ENCODE peak calls at places on chromosome 5, in five cellular contexts. One of them, this sample, is unnamed.

GRCh38 chr5:168365581-168366081 is 74.2 kb downstream of the WWC1 start:
- DNase-seq in PC-3: peak; percentile 75
- DNase-seq in HCT116: peak; percentile 35
- DNase-seq in neural progenitor cell: peak; percentile 38
- DNase-seq in GM23338: peak; percentile 81
- DNase-seq in this sample: no peak

GRCh38 chr5:165457854-165458481 is 1952.5 kb downstream of the MAT2B start:
- DNase-seq in neural progenitor cell: peak; percentile 64
- DNase-seq in PC-3: peak; percentile 29
- DNase-seq in HCT116: no peak
- DNase-seq in GM23338: peak; percentile 88
- DNase-seq in this sample: peak; percentile 1

GRCh38 chr5:54785729-54786548 is 199.5 kb downstream of the ESM1 start:
- DNase-seq in PC-3: peak; percentile 2
- DNase-seq in neural progenitor cell: no peak
- DNase-seq in GM23338: no peak
- DNase-seq in HCT116: no peak
- DNase-seq in this sample: peak; percentile 28

GRCh38 chr5:87164409-87164808 is 103.3 kb upstream of the RASA1 start:
- DNase-seq in GM23338: no peak
- DNase-seq in HCT116: no peak
- DNase-seq in PC-3: peak; percentile 43
- DNase-seq in neural progenitor cell: no peak
- DNase-seq in this sample: no peak

GRCh38 chr5:43041131-43041668 is 1.1 kb upstream of the ANXA2R start:
- DNase-seq in HCT116: no peak
- DNase-seq in GM23338: no peak
- DNase-seq in PC-3: no peak
- DNase-seq in neural progenitor cell: peak; percentile 16
- DNase-seq in this sample: peak; percentile 61

GRCh38 chr5:120297621-120298020 is 166.5 kb upstream of the PRR16 start:
- DNase-seq in HCT116: no peak
- DNase-seq in neural progenitor cell: no peak
- DNase-seq in PC-3: no peak
- DNase-seq in GM23338: no peak
- DNase-seq in this sample: no peak

GRCh38 chr5:154478752-154479159 is 729 bp upstream of the HAND1 start:
- DNase-seq in PC-3: no peak
- DNase-seq in GM23338: peak; percentile 73
- DNase-seq in neural progenitor cell: peak; percentile 41
- DNase-seq in HCT116: no peak
- DNase-seq in this sample: no peak

GRCh38 chr5:131252824-131253171 is 11.1 kb upstream of the CDC42SE2 start:
- DNase-seq in PC-3: no peak
- DNase-seq in neural progenitor cell: no peak
- DNase-seq in HCT116: no peak
- DNase-seq in GM23338: no peak
- DNase-seq in this sample: peak; percentile 91

GRCh38 chr5:111453747-111454146 is 58.6 kb downstream of the STARD4 start:
- DNase-seq in GM23338: no peak
- DNase-seq in PC-3: no peak
- DNase-seq in neural progenitor cell: no peak
- DNase-seq in HCT116: no peak
- DNase-seq in this sample: no peak

GRCh38 chr5:19690978-19691377 is 297.0 kb downstream of the CDH18 start:
- DNase-seq in HCT116: no peak
- DNase-seq in neural progenitor cell: no peak
- DNase-seq in GM23338: peak; percentile 59
- DNase-seq in PC-3: no peak
- DNase-seq in this sample: no peak

GRCh38 chr5:53298841-53299240 is 181.6 kb upstream of the FST start:
- DNase-seq in neural progenitor cell: no peak
- DNase-seq in HCT116: no peak
- DNase-seq in GM23338: no peak
- DNase-seq in PC-3: no peak
- DNase-seq in this sample: no peak

GRCh38 chr5:33072296-33072695 is 361.2 kb downstream of the NPR3 start:
- DNase-seq in neural progenitor cell: no peak
- DNase-seq in HCT116: no peak
- DNase-seq in GM23338: no peak
- DNase-seq in PC-3: peak; percentile 25
- DNase-seq in this sample: no peak

GRCh38 chr5:169519358-169519757 is 64.2 kb upstream of the SPDL1 start:
- DNase-seq in GM23338: no peak
- DNase-seq in neural progenitor cell: no peak
- DNase-seq in PC-3: no peak
- DNase-seq in HCT116: no peak
- DNase-seq in this sample: no peak

GRCh38 chr5:150410524-150411244 is 2.0 kb downstream of the CD74 start:
- DNase-seq in GM23338: peak; percentile 86
- DNase-seq in PC-3: peak; percentile 64
- DNase-seq in HCT116: peak; percentile 49
- DNase-seq in neural progenitor cell: peak; percentile 87
- DNase-seq in this sample: peak; percentile 96

GRCh38 chr5:173778152-173778782 is 109.9 kb upstream of the CPEB4 start:
- DNase-seq in PC-3: no peak
- DNase-seq in GM23338: no peak
- DNase-seq in HCT116: no peak
- DNase-seq in neural progenitor cell: no peak
- DNase-seq in this sample: peak; percentile 33

GRCh38 chr5:173441053-173441628 is 112.9 kb upstream of the STC2 start:
- DNase-seq in PC-3: no peak
- DNase-seq in neural progenitor cell: no peak
- DNase-seq in GM23338: no peak
- DNase-seq in HCT116: no peak
- DNase-seq in this sample: no peak

GRCh38 chr5:33563530-33563929 is 122.8 kb downstream of the TARS1 start:
- DNase-seq in HCT116: no peak
- DNase-seq in PC-3: no peak
- DNase-seq in neural progenitor cell: no peak
- DNase-seq in GM23338: no peak
- DNase-seq in this sample: no peak

GRCh38 chr5:173721259-173722232 is 105.1 kb upstream of the BOD1 start:
- DNase-seq in HCT116: no peak
- DNase-seq in neural progenitor cell: no peak
- DNase-seq in PC-3: no peak
- DNase-seq in GM23338: no peak
- DNase-seq in this sample: no peak

GRCh38 chr5:434443-435146 is 8.4 kb upstream of the EXOC3 start:
- DNase-seq in GM23338: no peak
- DNase-seq in neural progenitor cell: no peak
- DNase-seq in PC-3: no peak
- DNase-seq in HCT116: no peak
- DNase-seq in this sample: no peak

GRCh38 chr5:114361724-114362196 is at the start of gene KCNN2:
- DNase-seq in GM23338: peak; percentile 95
- DNase-seq in HCT116: no peak
- DNase-seq in neural progenitor cell: peak; percentile 93
- DNase-seq in PC-3: peak; percentile 3
- DNase-seq in this sample: no peak

GRCh38 chr5:88889165-88890069 is 6.4 kb upstream of the MEF2C start:
- DNase-seq in PC-3: peak; percentile 33
- DNase-seq in neural progenitor cell: peak; percentile 66
- DNase-seq in HCT116: no peak
- DNase-seq in GM23338: peak; percentile 58
- DNase-seq in this sample: no peak

GRCh38 chr5:109937951-109938350 is 248.2 kb downstream of the MAN2A1 start:
- DNase-seq in GM23338: no peak
- DNase-seq in HCT116: no peak
- DNase-seq in PC-3: no peak
- DNase-seq in neural progenitor cell: no peak
- DNase-seq in this sample: no peak

GRCh38 chr5:172487671-172488070 is 33.3 kb upstream of the SH3PXD2B start:
- DNase-seq in HCT116: no peak
- DNase-seq in PC-3: no peak
- DNase-seq in GM23338: no peak
- DNase-seq in neural progenitor cell: no peak
- DNase-seq in this sample: no peak

GRCh38 chr5:16727937-16728336 is 111.1 kb upstream of the RETREG1 start:
- DNase-seq in HCT116: no peak
- DNase-seq in PC-3: no peak
- DNase-seq in neural progenitor cell: no peak
- DNase-seq in GM23338: no peak
- DNase-seq in this sample: no peak

GRCh38 chr5:59221769-59222168 is 638.9 kb downstream of the RAB3C start:
- DNase-seq in neural progenitor cell: no peak
- DNase-seq in HCT116: no peak
- DNase-seq in GM23338: peak; percentile 6
- DNase-seq in PC-3: no peak
- DNase-seq in this sample: no peak

GRCh38 chr5:39201160-39201794 is 18.1 kb downstream of the FYB1 start:
- DNase-seq in GM23338: no peak
- DNase-seq in PC-3: peak; percentile 57
- DNase-seq in HCT116: no peak
- DNase-seq in neural progenitor cell: no peak
- DNase-seq in this sample: no peak

GRCh38 chr5:37774912-37775483 is 64.8 kb downstream of the GDNF start:
- DNase-seq in PC-3: peak; percentile 74
- DNase-seq in HCT116: peak; percentile 36
- DNase-seq in neural progenitor cell: peak; percentile 24
- DNase-seq in GM23338: peak; percentile 76
- DNase-seq in this sample: peak; percentile 7

GRCh38 chr5:115543365-115543700 is 1.2 kb downstream of the FEM1C start:
- DNase-seq in HCT116: no peak
- DNase-seq in GM23338: no peak
- DNase-seq in neural progenitor cell: peak; percentile 10
- DNase-seq in PC-3: no peak
- DNase-seq in this sample: no peak

GRCh38 chr5:159915913-159916840 is at the start of gene ADRA1B:
- DNase-seq in neural progenitor cell: peak; percentile 92
- DNase-seq in PC-3: peak; percentile 68
- DNase-seq in HCT116: no peak
- DNase-seq in GM23338: peak; percentile 86
- DNase-seq in this sample: no peak

GRCh38 chr5:68229416-68229815 is 13.9 kb downstream of the PIK3R1 start:
- DNase-seq in PC-3: no peak
- DNase-seq in GM23338: no peak
- DNase-seq in HCT116: no peak
- DNase-seq in neural progenitor cell: no peak
- DNase-seq in this sample: no peak

DNA sequence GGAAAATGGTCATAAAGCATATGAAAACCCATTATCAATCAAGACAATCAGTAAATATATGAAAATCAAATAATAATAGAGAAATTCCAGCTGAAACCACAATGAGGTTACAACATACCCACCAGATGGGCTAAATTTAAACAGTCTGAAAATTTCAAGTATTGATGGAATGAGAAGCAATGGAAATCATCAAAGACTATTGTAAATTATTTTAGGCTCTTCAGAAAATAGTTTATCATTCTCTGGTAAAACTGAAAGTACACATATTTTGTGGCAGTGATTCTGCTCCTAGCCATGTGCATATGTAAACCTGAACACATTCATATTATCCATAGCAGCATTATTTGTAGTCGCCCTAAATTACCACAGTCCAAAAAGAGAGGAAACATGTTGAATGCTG is 215.3 kb downstream of the PRELID2 start:
- DNase-seq in PC-3: no peak
- DNase-seq in neural progenitor cell: no peak
- DNase-seq in GM23338: no peak
- DNase-seq in HCT116: no peak
- DNase-seq in this sample: no peak
- TF ChIP-seq EZH2phosphoT487 in PC-3: no peak
- TF ChIP-seq EZH2phosphoT487 in neural progenitor cell: no peak
- TF ChIP-seq EZH2phosphoT487 in GM23338: no peak
- TF ChIP-seq EZH2phosphoT487 in HCT116: no peak
- TF ChIP-seq EZH2phosphoT487 in this sample: no peak

DNA sequence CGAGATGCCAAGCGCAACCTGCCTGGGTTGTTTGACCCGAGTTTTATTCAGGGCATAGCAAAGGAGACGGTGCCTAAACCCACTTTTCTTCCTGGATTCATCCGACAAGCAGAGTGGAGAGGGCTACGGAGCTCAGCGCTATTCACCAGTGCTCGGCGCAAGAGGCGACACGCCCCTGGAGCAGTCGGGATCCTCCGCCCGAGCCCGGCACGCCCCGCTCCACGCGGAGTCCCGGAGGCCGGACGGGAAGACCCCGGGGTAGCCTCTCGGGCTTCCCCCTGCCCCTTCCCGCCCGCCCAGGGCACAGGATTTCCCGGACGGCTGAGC is 460 bp downstream of the SERINC5 start:
- DNase-seq in neural progenitor cell: peak; percentile 80
- DNase-seq in PC-3: peak; percentile 53
- DNase-seq in GM23338: no peak
- DNase-seq in HCT116: no peak
- DNase-seq in this sample: peak; percentile 45
- H2AFZ ChIP-seq in neural progenitor cell: no peak overlapping the region
- H2AFZ ChIP-seq in PC-3: peak overlapping the region; percentile 73
- H2AFZ ChIP-seq in GM23338: no peak overlapping the region
- H2AFZ ChIP-seq in HCT116: peak overlapping the region; percentile 45
- H2AFZ ChIP-seq in this sample: no peak overlapping the region

GRCh38 chr5:66362676-66363075 is 218.6 kb downstream of the SREK1 start:
- DNase-seq in neural progenitor cell: no peak
- DNase-seq in GM23338: no peak
- DNase-seq in HCT116: no peak
- DNase-seq in PC-3: no peak
- DNase-seq in this sample: no peak
- TF ChIP-seq EZH2phosphoT487 in neural progenitor cell: no peak
- TF ChIP-seq EZH2phosphoT487 in GM23338: no peak
- TF ChIP-seq EZH2phosphoT487 in HCT116: no peak
- TF ChIP-seq EZH2phosphoT487 in PC-3: no peak
- TF ChIP-seq EZH2phosphoT487 in this sample: no peak

DNA sequence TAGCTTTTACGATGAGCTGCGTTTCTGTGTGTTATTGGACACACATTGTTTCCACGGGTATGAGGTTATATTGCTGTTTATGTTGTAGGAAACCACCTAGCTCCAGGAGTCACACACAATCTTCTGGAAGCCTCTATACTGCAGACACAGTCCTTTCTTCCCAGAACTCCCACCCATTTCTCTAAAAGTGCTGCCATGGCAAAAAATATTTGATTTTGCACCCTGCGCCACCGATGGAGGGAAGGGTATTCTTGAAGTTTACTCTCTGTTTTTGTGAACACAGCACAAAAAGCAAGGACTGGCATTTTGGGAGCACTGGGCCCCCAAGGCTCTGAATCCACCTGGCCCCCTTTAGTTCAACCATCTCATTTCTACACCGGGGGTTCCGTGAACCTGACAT is 187.5 kb downstream of the ICE1 start:
- DNase-seq in GM23338: no peak
- DNase-seq in neural progenitor cell: no peak
- DNase-seq in HCT116: no peak
- DNase-seq in PC-3: no peak
- DNase-seq in this sample: no peak
- H2AFZ ChIP-seq in GM23338: no peak overlapping the region
- H2AFZ ChIP-seq in neural progenitor cell: no peak overlapping the region
- H2AFZ ChIP-seq in HCT116: no peak overlapping the region
- H2AFZ ChIP-seq in PC-3: no peak overlapping the region
- H2AFZ ChIP-seq in this sample: no peak overlapping the region

GRCh38 chr5:140962190-140962589 is 4.1 kb upstream of the PCDHAC2 start:
- DNase-seq in GM23338: no peak
- DNase-seq in PC-3: no peak
- DNase-seq in HCT116: no peak
- DNase-seq in neural progenitor cell: no peak
- DNase-seq in this sample: no peak
- TF ChIP-seq EZH2phosphoT487 in GM23338: no peak
- TF ChIP-seq EZH2phosphoT487 in PC-3: no peak
- TF ChIP-seq EZH2phosphoT487 in HCT116: no peak
- TF ChIP-seq EZH2phosphoT487 in neural progenitor cell: no peak
- TF ChIP-seq EZH2phosphoT487 in this sample: no peak

This sample was measured in OCI-LY7.